ENCODE peak calls at places on chromosomes 1 and 21, in seven cellular contexts. Y is stimulated activated CD4-positive, alpha-beta T cell treated with anti-CD3 and anti-CD28 coated beads, Interleukin-1b, Interleukin-23, amount 100 ng/mL, for 48 hours; T is AG08395; D is HEK293T; H is NCI-H2081; W is activated T-cell treated with anti-CD3 and anti-CD28 coated beads, Interleukin-2, amount 50 U/mL, for 72 hours; L is endothelial cell of umbilical vein. M is an unnamed sample.

GRCh38 chr21:33902349-33902748 is 13.3 kb downstream of the ATP5PO start:
- DNase-seq in Y (no peak), T (no peak), D (no peak), H (no peak), W (no peak), L (no peak), M (no peak)

GRCh38 chr1:207922554-207922953 is 11.6 kb upstream of the CD34 start:
- DNase-seq in Y (no peak), T (no peak), D (no peak), H (no peak), W (no peak), L (peak), M (no peak)

GRCh38 chr21:34911360-34911759 is 137.7 kb downstream of the RUNX1 start:
- DNase-seq in Y (no peak), T (no peak), D (no peak), H (no peak), W (no peak), L (no peak), M (no peak)

GRCh38 chr1:82279241-82279640 is 478.5 kb downstream of the ADGRL2 start:
- DNase-seq in Y (no peak), T (no peak), D (no peak), H (no peak), W (no peak), L (no peak), M (no peak)

GRCh38 chr1:19209439-19209989 is 552 bp downstream of the UBR4 start:
- DNase-seq in Y (peak), T (no peak), D (peak), H (peak), W (peak), L (peak), M (peak)

GRCh38 chr1:40895601-40896000 is 33.4 kb upstream of the CITED4 start:
- DNase-seq in Y (peak), T (no peak), D (no peak), H (no peak), W (no peak), L (no peak), M (no peak)

GRCh38 chr1:151222130-151222529 is 23.8 kb downstream of the PIP5K1A start:
- DNase-seq in Y (no peak), T (peak), D (no peak), H (no peak), W (no peak), L (no peak), M (peak)

GRCh38 chr1:194698908-194699318 is 1512.5 kb upstream of the B3GALT2 start:
- DNase-seq in Y (no peak), T (no peak), D (no peak), H (no peak), W (no peak), L (no peak), M (peak)

GRCh38 chr1:198201956-198202784 is 45.4 kb downstream of the NEK7 start:
- DNase-seq in Y (peak), T (no peak), D (no peak), H (no peak), W (peak), L (no peak), M (no peak)

GRCh38 chr1:76075877-76076276 is 1.3 kb downstream of the ST6GALNAC3 start:
- DNase-seq in Y (no peak), T (no peak), D (no peak), H (no peak), W (no peak), L (peak), M (no peak)

GRCh38 chr1:41891403-41891896 is 27.3 kb downstream of the HIVEP3 start:
- DNase-seq in Y (peak), T (no peak), D (no peak), H (no peak), W (peak), L (peak), M (peak)

GRCh38 chr1:18886003-18886335 is 16.4 kb downstream of the ALDH4A1 start:
- DNase-seq in Y (no peak), T (peak), D (no peak), H (no peak), W (no peak), L (no peak), M (peak)

GRCh38 chr1:57118948-57119637 is 153.3 kb upstream of the C8B start:
- DNase-seq in Y (no peak), T (no peak), D (no peak), H (no peak), W (no peak), L (no peak), M (no peak)

GRCh38 chr1:25906644-25907300 is 553 bp upstream of the STMN1 start:
- DNase-seq in Y (peak), T (no peak), D (no peak), H (peak), W (peak), L (no peak), M (no peak)

GRCh38 chr1:27632387-27633297 is 2.3 kb downstream of the FGR start:
- DNase-seq in Y (peak), T (no peak), D (no peak), H (no peak), W (peak), L (no peak), M (peak)

GRCh38 chr1:42192106-42192505 is 27.6 kb upstream of the GUCA2A start:
- DNase-seq in Y (no peak), T (no peak), D (no peak), H (no peak), W (no peak), L (no peak), M (no peak)

GRCh38 chr1:26993237-26994019 is at the start of gene TRNP1:
- DNase-seq in Y (peak), T (peak), D (peak), H (peak), W (peak), L (peak), M (peak)

GRCh38 chr1:215529571-215529970 is 37.5 kb upstream of the KCTD3 start:
- DNase-seq in Y (no peak), T (no peak), D (no peak), H (no peak), W (no peak), L (no peak), M (no peak)

GRCh38 chr1:75171876-75172275 is 37.7 kb downstream of the LHX8 start:
- DNase-seq in Y (no peak), T (no peak), D (no peak), H (no peak), W (no peak), L (no peak), M (no peak)

GRCh38 chr1:2076826-2077225 is 26.6 kb downstream of the PRKCZ start:
- DNase-seq in Y (no peak), T (no peak), D (no peak), H (no peak), W (no peak), L (no peak), M (no peak)

GRCh38 chr1:15049067-15049466 is 104.5 kb upstream of the TMEM51 start:
- DNase-seq in Y (no peak), T (no peak), D (no peak), H (no peak), W (no peak), L (no peak), M (no peak)

GRCh38 chr1:61070054-61070453 is 12.3 kb upstream of the NFIA start:
- DNase-seq in Y (no peak), T (no peak), D (no peak), H (no peak), W (no peak), L (no peak), M (no peak)

GRCh38 chr1:94617139-94617805 is 75.7 kb upstream of the F3 start:
- DNase-seq in Y (no peak), T (peak), D (no peak), H (no peak), W (no peak), L (no peak), M (peak)

GRCh38 chr1:55898191-55898590 is 681.2 kb downstream of the PLPP3 start:
- DNase-seq in Y (no peak), T (peak), D (no peak), H (no peak), W (no peak), L (no peak), M (peak)

GRCh38 chr1:181126289-181126688 is 37.8 kb downstream of the IER5 start:
- DNase-seq in Y (no peak), T (no peak), D (no peak), H (no peak), W (no peak), L (no peak), M (no peak)